ENCODE peak calls at places on chromosomes 1 and 21, in ten cellular contexts. D, K, E, T, G, O, N, A, C and L are unnamed samples.

GRCh38 chr1:209937996-209938959 is at the start of gene SYT14:
- DNase-seq in D (peak; percentile 91), K (peak; percentile 90), E (no peak), T (no peak), G (peak; percentile 68), O (no peak), N (peak; percentile 72), A (no peak), C (no peak), L (no peak)

GRCh38 chr1:180150982-180151381 is 3.7 kb upstream of the QSOX1 start:
- DNase-seq in D (no peak), K (peak; percentile 82), E (no peak), T (no peak), G (no peak), O (no peak), N (peak; percentile 86), A (no peak), C (no peak), L (no peak)

GRCh38 chr1:242206994-242207393 is 208.1 kb upstream of the MAP1LC3C start:
- DNase-seq in D (no peak), K (no peak), E (no peak), T (no peak), G (no peak), O (no peak), N (no peak), A (no peak), C (no peak), L (no peak)

GRCh38 chr1:35971601-35972000 is 40.7 kb downstream of the AGO3 start:
- DNase-seq in D (no peak), K (no peak), E (no peak), T (no peak), G (no peak), O (no peak), N (peak; percentile 20), A (no peak), C (no peak), L (no peak)

GRCh38 chr1:196409586-196409985 is 198.7 kb downstream of the KCNT2 start:
- DNase-seq in D (no peak), K (no peak), E (no peak), T (no peak), G (no peak), O (no peak), N (no peak), A (no peak), C (no peak), L (no peak)

GRCh38 chr1:214445846-214446614 is 105.4 kb downstream of the PTPN14 start:
- DNase-seq in D (no peak), K (peak; percentile 87), E (no peak), T (no peak), G (no peak), O (no peak), N (peak; percentile 53), A (no peak), C (no peak), L (peak; percentile 94)

GRCh38 chr21:16534408-16535099 is 804.8 kb downstream of the USP25 start:
- DNase-seq in D (no peak), K (no peak), E (peak; percentile 80), T (no peak), G (peak; percentile 86), O (peak; percentile 80), N (peak; percentile 96), A (peak; percentile 84), C (peak; percentile 46), L (peak; percentile 42)

GRCh38 chr1:16971330-16972209 is 8.8 kb downstream of the MFAP2 start:
- DNase-seq in D (peak; percentile 75), K (peak; percentile 92), E (no peak), T (peak; percentile 59), G (no peak), O (peak; percentile 47), N (no peak), A (no peak), C (no peak), L (no peak)

GRCh38 chr1:216866714-216867113 is 143.5 kb upstream of the ESRRG start:
- DNase-seq in D (no peak), K (no peak), E (no peak), T (no peak), G (no peak), O (no peak), N (no peak), A (no peak), C (no peak), L (no peak)

GRCh38 chr1:43668956-43669355 is 19.0 kb downstream of the KDM4A start:
- DNase-seq in D (no peak), K (peak; percentile 87), E (no peak), T (no peak), G (no peak), O (no peak), N (no peak), A (no peak), C (no peak), L (no peak)

GRCh38 chr1:209560529-209560928 is 23.0 kb upstream of the CAMK1G start:
- DNase-seq in D (no peak), K (no peak), E (no peak), T (no peak), G (no peak), O (no peak), N (no peak), A (no peak), C (no peak), L (no peak)

GRCh38 chr1:232816324-232816723 is 11.1 kb downstream of the MAP10 start:
- DNase-seq in D (no peak), K (no peak), E (no peak), T (no peak), G (no peak), O (no peak), N (no peak), A (no peak), C (no peak), L (no peak)
- TF ChIP-seq CTCF in D (no peak), K (no peak), E (no peak), T (no peak), G (no peak), O (no peak), N (no peak), A (no peak), C (no peak), L (no peak)

GRCh38 chr1:110039641-110040040 is 5.2 kb downstream of the STRIP1 start:
- DNase-seq in D (no peak), K (no peak), E (no peak), T (no peak), G (no peak), O (no peak), N (no peak), A (no peak), C (no peak), L (no peak)

GRCh38 chr1:110042981-110043380 is 8.6 kb downstream of the STRIP1 start:
- DNase-seq in D (no peak), K (no peak), E (no peak), T (no peak), G (no peak), O (no peak), N (no peak), A (no peak), C (no peak), L (no peak)

GRCh38 chr1:110038271-110038670 is 3.8 kb downstream of the STRIP1 start:
- DNase-seq in D (no peak), K (no peak), E (no peak), T (no peak), G (no peak), O (no peak), N (no peak), A (no peak), C (no peak), L (no peak)

GRCh38 chr1:110035236-110035752 is 870 bp downstream of the STRIP1 start:
- DNase-seq in D (peak; percentile 72), K (no peak), E (no peak), T (no peak), G (no peak), O (no peak), N (no peak), A (no peak), C (no peak), L (no peak)

DNA sequence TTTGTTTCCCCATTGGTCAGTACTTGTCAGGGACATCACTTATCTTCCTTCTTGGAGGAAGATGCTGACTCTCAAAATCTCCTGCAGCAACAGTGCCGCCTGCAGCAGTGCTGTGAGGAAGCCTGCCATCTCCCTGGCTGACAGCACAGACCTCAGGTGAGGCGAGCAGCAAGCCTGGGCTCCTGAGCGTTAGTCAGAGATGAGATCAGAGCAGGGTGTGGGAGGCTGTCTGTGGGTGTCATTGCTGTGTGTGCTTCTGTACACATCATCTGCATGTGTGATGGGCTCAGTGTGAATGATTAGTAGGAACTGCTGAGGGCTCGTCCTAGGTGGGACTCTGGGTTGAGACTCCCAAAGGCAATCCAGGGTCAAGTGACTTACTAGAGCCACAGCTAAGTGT is 6.1 kb downstream of the STRIP1 start:
- DNase-seq in D (no peak), K (no peak), E (no peak), T (no peak), G (no peak), O (no peak), N (no peak), A (no peak), C (no peak), L (no peak)
- H3K4me3 ChIP-seq in D (no peak overlapping the region), K (no peak overlapping the region), E (no peak overlapping the region), T (no peak overlapping the region), G (no peak overlapping the region), O (no peak overlapping the region), N (no peak overlapping the region), A (no peak overlapping the region), C (no peak overlapping the region), L (no peak overlapping the region)

GRCh38 chr1:118154220-118154619 is 30.8 kb downstream of the SPAG17 start:
- DNase-seq in D (no peak), K (peak; percentile 26), E (no peak), T (no peak), G (no peak), O (no peak), N (peak; percentile 45), A (no peak), C (no peak), L (no peak)

GRCh38 chr1:118155106-118155505 is 29.9 kb downstream of the SPAG17 start:
- DNase-seq in D (no peak), K (no peak), E (no peak), T (no peak), G (no peak), O (no peak), N (no peak), A (no peak), C (no peak), L (no peak)

GRCh38 chr1:118147542-118147941 is 37.5 kb downstream of the SPAG17 start:
- DNase-seq in D (no peak), K (peak; percentile 25), E (no peak), T (no peak), G (no peak), O (no peak), N (peak; percentile 75), A (no peak), C (no peak), L (peak; percentile 56)

GRCh38 chr1:118148034-118148433 is 37.0 kb downstream of the SPAG17 start:
- DNase-seq in D (no peak), K (no peak), E (no peak), T (no peak), G (no peak), O (no peak), N (peak; percentile 59), A (no peak), C (no peak), L (no peak)

GRCh38 chr1:118151312-118151937 is 33.6 kb downstream of the SPAG17 start:
- DNase-seq in D (peak; percentile 76), K (no peak), E (no peak), T (no peak), G (peak; percentile 56), O (peak; percentile 22), N (peak; percentile 78), A (no peak), C (peak; percentile 27), L (peak; percentile 35)
- TF ChIP-seq CTCF in D (peak; percentile 94), K (peak; percentile 90), E (peak; percentile 70), T (peak; percentile 37), G (peak; percentile 66), O (peak; percentile 39), N (peak; percentile 80), A (peak; percentile 53), C (peak; percentile 32), L (peak; percentile 68)

GRCh38 chr1:39416609-39417008 is 74.8 kb upstream of the BMP8A start:
- DNase-seq in D (no peak), K (no peak), E (no peak), T (no peak), G (no peak), O (no peak), N (peak; percentile 28), A (no peak), C (no peak), L (no peak)
- H3K4me3 ChIP-seq in D (peak overlapping the region; percentile 37), K (no peak overlapping the region), E (no peak overlapping the region), T (no peak overlapping the region), G (no peak overlapping the region), O (no peak overlapping the region), N (no peak overlapping the region), A (no peak overlapping the region), C (no peak overlapping the region), L (no peak overlapping the region)